ENCODE peak calls at places on chromosomes 7 and 10, in ten cellular contexts. M is heart right ventricle; X is left ventricle myocardium inferior; T is activated CD4-positive, alpha-beta T cell treated with anti-CD3 and anti-CD28 coated beads for 24 hours; Z is small intestine; G is cardiac fibroblast; D is HCEC 1CT; S is GF-D8; Y is right cardiac atrium; P is ELF-1. C is an unnamed sample.

GRCh38 chr10:131960631-131961046 is 21.1 kb downstream of the BNIP3 start:
- DNase-seq in M (no peak), X (no peak), T (no peak), Z (no peak), G (no peak), D (no peak), S (no peak), Y (no peak), P (no peak), C (peak)

GRCh38 chr7:18445483-18445882 is 50.1 kb upstream of the HDAC9 start:
- DNase-seq in M (no peak), X (no peak), T (no peak), Z (no peak), G (no peak), D (no peak), S (no peak), Y (no peak), P (no peak), C (no peak)

GRCh38 chr7:74718336-74718735 is 55.5 kb upstream of the NCF1 start:
- DNase-seq in M (no peak), X (no peak), T (no peak), Z (no peak), G (no peak), D (peak), S (no peak), Y (no peak), P (no peak), C (no peak)

GRCh38 chr7:118158766-118159165 is 25.2 kb upstream of the LSM8 start:
- DNase-seq in M (no peak), X (no peak), T (no peak), Z (no peak), G (no peak), D (no peak), S (no peak), Y (no peak), P (no peak), C (no peak)

GRCh38 chr10:100970076-100970913 is 991 bp downstream of the SEMA4G start:
- DNase-seq in M (no peak), X (no peak), T (no peak), Z (peak), G (no peak), D (no peak), S (no peak), Y (no peak), P (no peak), C (peak)

GRCh38 chr7:87564290-87564963 is 36.3 kb downstream of the ABCB1 start:
- DNase-seq in M (no peak), X (no peak), T (no peak), Z (peak), G (no peak), D (no peak), S (no peak), Y (peak), P (peak), C (no peak)

GRCh38 chr10:110008518-110009339 is 945 bp downstream of the ADD3 start:
- DNase-seq in M (peak), X (peak), T (peak), Z (peak), G (no peak), D (no peak), S (no peak), Y (peak), P (peak), C (peak)

GRCh38 chr7:30598121-30598876 is 3.6 kb downstream of the GARS1 start:
- DNase-seq in M (no peak), X (no peak), T (no peak), Z (no peak), G (no peak), D (peak), S (no peak), Y (peak), P (no peak), C (no peak)

GRCh38 chr10:6721964-6722615 is 142.0 kb upstream of the PRKCQ start:
- DNase-seq in M (peak), X (no peak), T (no peak), Z (no peak), G (peak), D (peak), S (no peak), Y (no peak), P (no peak), C (no peak)

GRCh38 chr7:43779032-43779812 is 20.7 kb downstream of the BLVRA start:
- DNase-seq in M (no peak), X (no peak), T (no peak), Z (no peak), G (no peak), D (no peak), S (no peak), Y (no peak), P (no peak), C (no peak)

GRCh38 chr7:32034052-32034451 is 36.2 kb downstream of the PDE1C start:
- DNase-seq in M (no peak), X (no peak), T (no peak), Z (no peak), G (no peak), D (no peak), S (no peak), Y (no peak), P (peak), C (no peak)

GRCh38 chr10:92757720-92758119 is 68.0 kb downstream of the HHEX start:
- DNase-seq in M (no peak), X (no peak), T (no peak), Z (no peak), G (no peak), D (no peak), S (peak), Y (no peak), P (no peak), C (no peak)

GRCh38 chr10:14723052-14723689 is 51.5 kb downstream of the FAM107B start:
- DNase-seq in M (no peak), X (no peak), T (no peak), Z (no peak), G (no peak), D (no peak), S (no peak), Y (no peak), P (no peak), C (no peak)

GRCh38 chr10:100325164-100325563 is 4.9 kb downstream of the PKD2L1 start:
- DNase-seq in M (no peak), X (no peak), T (no peak), Z (no peak), G (no peak), D (no peak), S (no peak), Y (no peak), P (peak), C (no peak)

GRCh38 chr7:132537451-132537850 is 38.8 kb downstream of the PLXNA4 start:
- DNase-seq in M (no peak), X (no peak), T (no peak), Z (no peak), G (no peak), D (no peak), S (no peak), Y (peak), P (no peak), C (no peak)